ENCODE peak calls at places on chromosome 21, in four cellular contexts. A, O, V and H are unnamed samples. For H3K9me3 and H3K4me1, the result is how much of the 10 kb centered on the place peaks cover.

GRCh38 chr21:39022901-39023693 is 160.2 kb downstream of the PSMG1 start:
- DNase-seq in A (peak), O (no peak), V (no peak), H (no peak)

GRCh38 chr21:46269466-46269865 is 15.9 kb downstream of the MCM3AP start:
- DNase-seq in A (no peak), O (no peak), V (no peak), H (no peak)

GRCh38 chr21:21712761-21713558 is 714.8 kb downstream of the NCAM2 start:
- DNase-seq in A (no peak), O (no peak), V (no peak), H (no peak)

GRCh38 chr21:38878394-38879179 is 72.9 kb downstream of the ETS2 start:
- DNase-seq in A (no peak), O (no peak), V (no peak), H (no peak)

GRCh38 chr21:17402885-17403477 is 109.9 kb upstream of the CXADR start:
- DNase-seq in A (no peak), O (no peak), V (no peak), H (no peak)

GRCh38 chr21:34195365-34195764 is 122.0 kb downstream of the MRPS6 start:
- DNase-seq in A (no peak), O (no peak), V (no peak), H (no peak)

GRCh38 chr21:31735518-31735992 is 3.6 kb upstream of the SCAF4 start:
- DNase-seq in A (no peak), O (no peak), V (no peak), H (no peak)

GRCh38 chr21:45864436-45864835 is 117.1 kb upstream of the COL6A1 start:
- DNase-seq in A (no peak), O (no peak), V (no peak), H (no peak)

GRCh38 chr21:45970674-45971486 is 10.7 kb upstream of the COL6A1 start:
- DNase-seq in A (peak), O (no peak), V (no peak), H (no peak)

GRCh38 chr21:34183331-34183928 is 110.1 kb downstream of the MRPS6 start:
- DNase-seq in A (no peak), O (no peak), V (no peak), H (no peak)

GRCh38 chr21:31909153-31909771 is 36.4 kb downstream of the HUNK start:
- DNase-seq in A (peak), O (no peak), V (no peak), H (no peak)

GRCh38 chr21:16307256-16307655 is 577.5 kb downstream of the USP25 start:
- DNase-seq in A (no peak), O (no peak), V (no peak), H (no peak)

GRCh38 chr21:34298797-34299539 is 64.8 kb upstream of the KCNE2 start:
- DNase-seq in A (no peak), O (no peak), V (no peak), H (no peak)

GRCh38 chr21:31772674-31773555 is 41.0 kb upstream of the SCAF4 start:
- DNase-seq in A (no peak), O (no peak), V (no peak), H (no peak)

GRCh38 chr21:35048183-35048601 is 910 bp downstream of the RUNX1 start:
- DNase-seq in A (no peak), O (no peak), V (no peak), H (no peak)

GRCh38 chr21:46426313-46427046 is 32.2 kb upstream of the DIP2A start:
- DNase-seq in A (no peak), O (no peak), V (no peak), H (no peak)

GRCh38 chr21:31473685-31474345 is 129.8 kb upstream of the TIAM1 start:
- DNase-seq in A (no peak), O (no peak), V (no peak), H (no peak)

GRCh38 chr21:30306821-30307330 is 13.2 kb downstream of the KRTAP26-1 start:
- DNase-seq in A (peak), O (no peak), V (no peak), H (no peak)

GRCh38 chr21:45838636-45839035 is 142.9 kb upstream of the COL6A1 start:
- DNase-seq in A (no peak), O (no peak), V (no peak), H (no peak)

GRCh38 chr21:15080504-15080903 is 15.7 kb upstream of the NRIP1 start:
- DNase-seq in A (no peak), O (no peak), V (no peak), H (no peak)

GRCh38 chr21:45033791-45034555 is 40.4 kb upstream of the ADARB1 start:
- DNase-seq in A (no peak), O (no peak), V (no peak), H (no peak)

GRCh38 chr21:15422761-15423160 is 307.0 kb upstream of the USP25 start:
- DNase-seq in A (no peak), O (no peak), V (no peak), H (no peak)

GRCh38 chr21:34958040-34958439 is 91.1 kb downstream of the RUNX1 start:
- DNase-seq in A (no peak), O (no peak), V (no peak), H (no peak)

GRCh38 chr21:29194847-29195246 is 64.4 kb downstream of the MAP3K7CL start:
- DNase-seq in A (no peak), O (no peak), V (no peak), H (no peak)

GRCh38 chr21:45017376-45017960 is 56.9 kb upstream of the ADARB1 start:
- DNase-seq in A (no peak), O (no peak), V (no peak), H (no peak)

GRCh38 chr21:44903054-44903685 is 17.5 kb downstream of the ITGB2 start:
- DNase-seq in A (no peak), O (no peak), V (no peak), H (no peak)

GRCh38 chr21:31480228-31480627 is 136.2 kb upstream of the TIAM1 start:
- DNase-seq in A (no peak), O (no peak), V (no peak), H (no peak)

GRCh38 chr21:33024278-33025103 is 1.2 kb upstream of the OLIG2 start:
- DNase-seq in A (no peak), O (no peak), V (no peak), H (no peak)

GRCh38 chr21:33026299-33026858 is 644 bp downstream of the OLIG2 start:
- DNase-seq in A (no peak), O (no peak), V (no peak), H (no peak)

GRCh38 chr21:33025106-33025470 is 647 bp upstream of the OLIG2 start:
- DNase-seq in A (no peak), O (no peak), V (no peak), H (no peak)

GRCh38 chr21:33026878-33027400 is 1.2 kb downstream of the OLIG2 start:
- DNase-seq in A (no peak), O (no peak), V (no peak), H (no peak)

GRCh38 chr21:33025471-33026298 is at the start of gene OLIG2:
- DNase-seq in A (no peak), O (no peak), V (no peak), H (peak)
- H3K9me3 ChIP-seq in A (under half), O (under half), V (under half), H (under half)

DNA sequence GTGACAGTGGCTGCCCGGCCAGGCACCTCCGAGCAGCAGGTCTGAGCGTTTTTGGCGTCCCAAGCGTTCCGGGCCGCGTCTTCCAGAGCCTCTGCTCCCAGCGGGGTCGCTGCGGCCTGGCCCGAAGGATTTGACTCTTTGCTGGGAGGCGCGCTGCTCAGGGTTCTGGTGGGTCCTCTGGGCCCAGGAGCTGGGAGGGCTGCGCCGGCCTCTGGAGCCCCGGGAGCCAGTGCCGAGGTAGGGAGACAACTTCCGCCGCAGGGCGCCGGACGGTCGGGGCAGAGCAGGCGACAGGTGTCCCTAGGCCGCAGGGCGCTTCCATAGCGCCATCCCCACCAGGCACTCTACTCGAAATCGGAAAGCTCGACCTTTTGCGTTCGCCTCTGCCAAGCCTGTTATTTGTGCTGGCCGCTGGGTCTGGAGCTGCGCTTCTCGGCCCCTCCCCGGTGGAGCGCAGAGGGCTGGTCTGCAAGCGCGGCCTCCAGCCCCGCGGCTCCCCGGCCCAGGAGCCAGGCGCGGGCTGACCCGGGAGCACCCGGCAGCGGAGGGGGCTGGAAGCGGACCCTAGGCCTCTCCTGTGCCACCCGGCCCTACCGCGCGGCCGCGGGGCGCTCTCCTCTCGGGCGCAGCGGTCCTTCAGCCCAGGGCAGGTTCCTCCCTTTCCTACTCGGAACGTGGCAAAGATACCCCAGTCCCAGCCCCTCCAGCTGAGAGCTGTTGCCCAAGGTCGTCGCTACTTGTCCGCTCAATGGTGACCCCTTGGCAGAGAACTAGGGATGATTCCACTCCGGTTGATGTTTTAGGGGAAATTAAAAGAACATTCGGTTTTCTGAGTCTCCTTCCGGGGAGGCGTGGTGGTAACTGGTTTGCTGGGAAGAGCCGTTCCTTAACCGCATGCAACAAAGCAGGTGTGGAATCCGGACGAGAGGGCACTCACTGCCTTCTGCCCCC is 2.3 kb downstream of the SIM2 start:
- DNase-seq in A (peak), O (no peak), V (no peak), H (no peak)
- H3K4me1 ChIP-seq in A (under half), O (under half), V (under half), H (under half)

DNA sequence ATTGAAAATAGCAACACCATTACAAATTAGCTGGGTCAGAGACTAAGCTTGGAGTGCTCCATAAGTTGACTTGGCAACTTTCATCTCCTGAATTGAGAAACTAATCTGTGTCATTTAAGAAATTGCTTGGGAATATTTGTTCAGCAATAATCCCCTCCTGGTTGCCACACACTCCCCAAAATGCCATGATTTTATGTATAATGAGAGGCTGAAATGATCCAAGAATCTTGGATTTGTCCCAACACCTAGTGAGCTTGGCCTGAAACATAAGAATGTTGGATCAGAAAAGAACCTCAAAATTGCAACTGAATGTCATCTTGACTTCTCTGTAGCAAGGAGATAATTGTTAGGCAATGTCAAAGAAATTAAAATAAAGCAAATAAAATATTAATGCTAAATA is 805.9 kb upstream of the ADAMTS5 start:
- DNase-seq in A (no peak), O (no peak), V (no peak), H (no peak)
- H3K9me3 ChIP-seq in A (under half), O (under half), V (under half), H (under half)

GRCh38 chr21:42232176-42232825 is 13.4 kb downstream of the ABCG1 start:
- DNase-seq in A (no peak), O (no peak), V (no peak), H (no peak)
- H3K4me1 ChIP-seq in A (under half), O (half or more), V (half or more), H (under half)

DNA sequence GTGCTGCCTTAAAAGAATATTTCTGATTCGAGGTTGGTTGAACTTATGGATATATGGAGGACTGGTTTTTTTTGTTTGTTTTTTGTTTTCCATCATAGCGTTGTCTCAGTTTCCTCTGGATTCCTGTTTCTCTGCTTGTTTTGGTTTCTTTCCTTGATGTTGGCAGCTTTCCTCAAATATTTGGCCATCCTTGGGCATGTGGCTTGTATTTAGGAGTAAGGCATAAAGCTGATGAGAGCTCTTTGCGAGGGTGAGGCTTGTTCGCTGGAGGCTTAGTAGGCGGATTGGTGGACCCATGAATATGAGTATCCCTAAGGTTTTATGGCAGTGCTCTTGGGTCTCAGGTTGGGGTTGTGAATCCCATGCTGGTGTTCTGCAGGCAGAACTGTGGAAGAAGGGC is 22.9 kb downstream of the DYRK1A start:
- DNase-seq in A (no peak), O (no peak), V (no peak), H (no peak)
- H3K9me3 ChIP-seq in A (under half), O (under half), V (under half), H (under half)

DNA sequence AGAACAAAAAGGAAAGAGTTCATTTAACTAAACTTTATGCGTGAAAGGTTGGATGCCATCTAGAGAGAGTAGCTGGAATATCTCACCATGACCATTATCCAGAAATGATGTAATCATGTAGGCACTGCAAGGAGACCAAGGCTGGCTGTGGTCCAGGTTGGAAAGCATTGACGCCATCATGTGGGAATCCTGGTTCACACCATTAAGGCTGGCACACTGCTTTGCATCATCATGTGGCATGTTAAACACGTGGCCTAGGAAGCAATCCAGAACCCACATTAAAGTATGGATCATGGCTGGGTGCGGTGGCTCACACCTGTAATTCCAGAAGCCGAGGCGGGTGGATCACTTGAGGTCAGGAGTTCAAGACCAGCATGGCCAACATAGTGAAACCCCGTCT is 4.3 kb downstream of the ADAMTS1 start:
- DNase-seq in A (no peak), O (no peak), V (no peak), H (no peak)
- H3K4me1 ChIP-seq in A (under half), O (under half), V (under half), H (under half)

GRCh38 chr21:28110074-28110473 is 882.6 kb downstream of the LTN1 start:
- DNase-seq in A (no peak), O (no peak), V (no peak), H (no peak)

GRCh38 chr21:28118570-28118969 is 874.1 kb downstream of the LTN1 start:
- DNase-seq in A (no peak), O (no peak), V (no peak), H (no peak)

GRCh38 chr21:28111151-28111619 is 881.5 kb downstream of the LTN1 start:
- DNase-seq in A (peak), O (no peak), V (no peak), H (no peak)

GRCh38 chr21:28113718-28114117 is 879.0 kb downstream of the LTN1 start:
- DNase-seq in A (no peak), O (no peak), V (no peak), H (no peak)
- H3K9me3 ChIP-seq in A (under half), O (under half), V (under half), H (under half)

GRCh38 chr21:43809346-43809799 is 20.0 kb downstream of the RRP1 start:
- DNase-seq in A (no peak), O (no peak), V (no peak), H (no peak)
- H3K4me1 ChIP-seq in A (under half), O (under half), V (under half), H (under half)